ENCODE peak calls at places on chromosomes 4 and X, in four cellular contexts. One of them, this sample, is unnamed.

GRCh38 chrX:44996282-44996681 is 123.3 kb downstream of the KDM6A start:
- DNase-seq in NB4: no peak
- DNase-seq in heart left ventricle: no peak
- DNase-seq in tibial nerve: no peak
- DNase-seq in this sample: no peak

GRCh38 chr4:25863347-25863784 is 578 bp upstream of the SEL1L3 start:
- DNase-seq in NB4: no peak
- DNase-seq in heart left ventricle: no peak
- DNase-seq in tibial nerve: no peak
- DNase-seq in this sample: no peak

GRCh38 chr4:118969359-118969758 is 80.7 kb downstream of the SYNPO2 start:
- DNase-seq in NB4: peak
- DNase-seq in heart left ventricle: peak
- DNase-seq in tibial nerve: peak
- DNase-seq in this sample: no peak

GRCh38 chrX:103685396-103685795 is 1.1 kb downstream of the MORF4L2 start:
- DNase-seq in NB4: peak
- DNase-seq in heart left ventricle: no peak
- DNase-seq in tibial nerve: no peak
- DNase-seq in this sample: no peak

GRCh38 chrX:84046403-84046984 is 141.5 kb downstream of the RPS6KA6 start:
- DNase-seq in NB4: peak
- DNase-seq in heart left ventricle: no peak
- DNase-seq in tibial nerve: no peak
- DNase-seq in this sample: no peak

GRCh38 chrX:133402042-133402453 is 13.2 kb downstream of the GPC4 start:
- DNase-seq in NB4: no peak
- DNase-seq in heart left ventricle: no peak
- DNase-seq in tibial nerve: no peak
- DNase-seq in this sample: no peak

GRCh38 chr4:114807759-114808404 is 209.3 kb downstream of the UGT8 start:
- DNase-seq in NB4: peak
- DNase-seq in heart left ventricle: no peak
- DNase-seq in tibial nerve: no peak
- DNase-seq in this sample: peak

GRCh38 chr4:11446156-11446811 is 17.6 kb upstream of the HS3ST1 start:
- DNase-seq in NB4: peak
- DNase-seq in heart left ventricle: no peak
- DNase-seq in tibial nerve: no peak
- DNase-seq in this sample: no peak

GRCh38 chrX:111168314-111168713 is 72.3 kb downstream of the PAK3 start:
- DNase-seq in NB4: peak
- DNase-seq in heart left ventricle: no peak
- DNase-seq in tibial nerve: no peak
- DNase-seq in this sample: no peak

GRCh38 chrX:17983389-17983788 is 122.3 kb upstream of the RAI2 start:
- DNase-seq in NB4: no peak
- DNase-seq in heart left ventricle: no peak
- DNase-seq in tibial nerve: no peak
- DNase-seq in this sample: no peak

GRCh38 chr4:116618638-116619037 is 466.7 kb downstream of the TRAM1L1 start:
- DNase-seq in NB4: no peak
- DNase-seq in heart left ventricle: no peak
- DNase-seq in tibial nerve: no peak
- DNase-seq in this sample: no peak

GRCh38 chr4:4492161-4492847 is 49.5 kb downstream of the STX18 start:
- DNase-seq in NB4: no peak
- DNase-seq in heart left ventricle: no peak
- DNase-seq in tibial nerve: no peak
- DNase-seq in this sample: no peak

GRCh38 chr4:15436515-15436914 is 8.7 kb downstream of the C1QTNF7 start:
- DNase-seq in NB4: no peak
- DNase-seq in heart left ventricle: peak
- DNase-seq in tibial nerve: no peak
- DNase-seq in this sample: no peak

DNA sequence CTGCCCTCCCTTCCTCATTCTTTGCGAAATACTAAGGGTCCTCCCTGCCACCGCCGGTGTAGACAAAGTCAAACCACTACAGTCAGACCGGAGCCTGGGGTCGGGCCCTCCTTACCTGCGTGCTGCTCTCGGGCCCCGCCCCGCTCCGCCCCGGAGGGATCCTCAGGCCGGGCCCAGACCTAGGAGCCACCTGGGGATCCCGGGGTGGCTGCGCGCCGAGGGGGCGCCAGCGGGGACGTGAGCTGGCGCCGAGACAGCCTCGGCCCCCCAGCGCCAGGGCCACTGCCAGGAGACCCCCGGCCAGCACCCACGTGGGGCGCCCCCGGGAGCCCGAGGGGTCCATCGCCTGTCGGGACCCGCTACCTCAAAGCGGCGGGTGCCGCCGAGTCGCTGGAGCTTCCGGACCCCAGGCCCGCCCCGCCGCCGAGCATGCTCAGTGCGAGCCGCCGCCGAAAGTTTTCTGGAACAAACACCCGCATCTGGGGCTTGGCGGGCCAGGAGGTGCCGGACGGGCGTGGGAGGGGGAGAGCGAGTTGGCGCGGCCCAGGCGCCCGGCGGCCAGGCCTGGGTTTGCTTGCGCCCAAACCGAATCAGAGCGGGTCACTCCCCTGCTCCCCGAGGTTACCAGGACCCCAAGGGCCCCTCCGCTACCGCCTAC is at the start of gene EVC2:
- DNase-seq in NB4: no peak
- DNase-seq in heart left ventricle: peak
- DNase-seq in tibial nerve: peak
- DNase-seq in this sample: no peak
- TF ChIP-seq POLR2A in NB4: no peak
- TF ChIP-seq POLR2A in heart left ventricle: peak
- TF ChIP-seq POLR2A in tibial nerve: peak
- TF ChIP-seq POLR2A in this sample: no peak

GRCh38 chrX:154762529-154763296 is at the start of gene DKC1:
- DNase-seq in NB4: peak
- DNase-seq in heart left ventricle: peak
- DNase-seq in tibial nerve: peak
- DNase-seq in this sample: peak
- TF ChIP-seq POLR2A in NB4: peak
- TF ChIP-seq POLR2A in heart left ventricle: peak
- TF ChIP-seq POLR2A in tibial nerve: peak
- TF ChIP-seq POLR2A in this sample: peak

GRCh38 chr4:101346562-101347266 is 612 bp downstream of the PPP3CA start:
- DNase-seq in NB4: no peak
- DNase-seq in heart left ventricle: peak
- DNase-seq in tibial nerve: peak
- DNase-seq in this sample: peak
- TF ChIP-seq POLR2A in NB4: peak
- TF ChIP-seq POLR2A in heart left ventricle: no peak
- TF ChIP-seq POLR2A in tibial nerve: no peak
- TF ChIP-seq POLR2A in this sample: peak

GRCh38 chr4:104490096-104490769 is 4.5 kb downstream of the CXXC4 start:
- DNase-seq in NB4: no peak
- DNase-seq in heart left ventricle: peak
- DNase-seq in tibial nerve: no peak
- DNase-seq in this sample: peak

GRCh38 chr4:104489731-104490095 is 5.0 kb downstream of the CXXC4 start:
- DNase-seq in NB4: no peak
- DNase-seq in heart left ventricle: no peak
- DNase-seq in tibial nerve: no peak
- DNase-seq in this sample: no peak

GRCh38 chr4:104491396-104491821 is 3.3 kb downstream of the CXXC4 start:
- DNase-seq in NB4: peak
- DNase-seq in heart left ventricle: peak
- DNase-seq in tibial nerve: peak
- DNase-seq in this sample: peak

GRCh38 chr4:104491826-104492771 is 2.6 kb downstream of the CXXC4 start:
- DNase-seq in NB4: no peak
- DNase-seq in heart left ventricle: no peak
- DNase-seq in tibial nerve: no peak
- DNase-seq in this sample: no peak

DNA sequence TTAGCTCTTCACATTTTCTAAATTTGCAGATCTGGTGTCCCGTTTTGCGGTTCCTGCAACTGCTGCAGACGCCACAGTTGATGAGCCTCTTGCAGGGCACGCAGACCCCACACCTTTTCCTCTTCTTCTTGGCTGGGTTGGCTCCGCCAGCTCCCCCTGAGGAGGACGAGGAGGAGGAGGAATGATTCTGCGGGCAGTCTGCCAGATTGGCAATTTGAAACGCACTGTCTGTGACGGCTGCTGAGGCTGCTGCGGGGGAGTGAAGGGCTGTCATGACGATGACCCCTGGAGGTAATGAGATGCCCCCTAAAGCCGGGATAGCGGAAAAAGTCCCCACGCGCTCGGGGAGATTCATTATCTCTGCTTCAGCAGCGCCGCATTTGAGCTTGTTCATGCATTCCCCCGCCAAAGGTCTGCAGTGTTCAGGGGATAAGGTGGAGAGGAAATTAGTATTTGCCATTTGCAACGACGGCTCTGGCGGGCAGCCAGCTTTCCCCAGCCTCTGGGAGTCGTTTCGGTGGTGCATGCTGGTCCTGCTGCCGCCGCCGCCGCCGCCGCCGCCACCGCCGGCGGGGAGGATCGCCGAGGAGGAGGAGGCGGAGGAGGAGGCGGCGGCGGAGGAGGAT is 3.8 kb downstream of the CXXC4 start:
- DNase-seq in NB4: peak
- DNase-seq in heart left ventricle: peak
- DNase-seq in tibial nerve: peak
- DNase-seq in this sample: peak
- TF ChIP-seq POLR2A in NB4: no peak
- TF ChIP-seq POLR2A in heart left ventricle: no peak
- TF ChIP-seq POLR2A in tibial nerve: no peak
- TF ChIP-seq POLR2A in this sample: no peak

DNA sequence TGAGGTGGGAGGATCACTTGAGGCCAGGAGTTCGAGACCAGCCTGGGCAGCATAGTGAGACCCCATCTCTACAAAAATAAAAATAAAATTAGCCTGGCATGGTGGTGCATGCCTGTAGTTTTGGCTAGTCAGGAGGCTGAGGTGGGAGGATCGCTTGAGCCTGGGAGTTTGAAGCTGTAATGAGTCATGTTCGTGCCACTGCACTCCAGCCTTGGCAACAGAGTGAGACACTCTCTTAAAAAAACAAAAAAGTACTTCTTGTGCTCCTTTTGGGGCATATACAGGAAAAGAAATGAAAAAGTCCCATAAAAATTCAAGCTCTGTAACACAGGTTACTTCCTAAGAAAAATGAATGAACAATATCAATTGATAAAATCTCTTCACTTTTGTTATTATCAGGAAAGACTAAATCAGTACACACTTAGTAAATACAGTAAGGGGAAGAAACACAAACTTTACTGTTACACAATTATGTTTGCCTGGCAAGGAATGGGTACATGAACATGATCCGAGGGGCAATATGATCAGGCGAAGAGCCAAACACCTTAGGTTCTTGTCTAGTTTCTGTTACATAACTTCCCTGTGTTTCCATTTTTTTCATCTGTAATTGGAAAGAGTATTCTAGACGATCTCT is 46.9 kb downstream of the CCDC158 start:
- DNase-seq in NB4: no peak
- DNase-seq in heart left ventricle: no peak
- DNase-seq in tibial nerve: no peak
- DNase-seq in this sample: no peak
- TF ChIP-seq POLR2A in NB4: no peak
- TF ChIP-seq POLR2A in heart left ventricle: no peak
- TF ChIP-seq POLR2A in tibial nerve: no peak
- TF ChIP-seq POLR2A in this sample: no peak

DNA sequence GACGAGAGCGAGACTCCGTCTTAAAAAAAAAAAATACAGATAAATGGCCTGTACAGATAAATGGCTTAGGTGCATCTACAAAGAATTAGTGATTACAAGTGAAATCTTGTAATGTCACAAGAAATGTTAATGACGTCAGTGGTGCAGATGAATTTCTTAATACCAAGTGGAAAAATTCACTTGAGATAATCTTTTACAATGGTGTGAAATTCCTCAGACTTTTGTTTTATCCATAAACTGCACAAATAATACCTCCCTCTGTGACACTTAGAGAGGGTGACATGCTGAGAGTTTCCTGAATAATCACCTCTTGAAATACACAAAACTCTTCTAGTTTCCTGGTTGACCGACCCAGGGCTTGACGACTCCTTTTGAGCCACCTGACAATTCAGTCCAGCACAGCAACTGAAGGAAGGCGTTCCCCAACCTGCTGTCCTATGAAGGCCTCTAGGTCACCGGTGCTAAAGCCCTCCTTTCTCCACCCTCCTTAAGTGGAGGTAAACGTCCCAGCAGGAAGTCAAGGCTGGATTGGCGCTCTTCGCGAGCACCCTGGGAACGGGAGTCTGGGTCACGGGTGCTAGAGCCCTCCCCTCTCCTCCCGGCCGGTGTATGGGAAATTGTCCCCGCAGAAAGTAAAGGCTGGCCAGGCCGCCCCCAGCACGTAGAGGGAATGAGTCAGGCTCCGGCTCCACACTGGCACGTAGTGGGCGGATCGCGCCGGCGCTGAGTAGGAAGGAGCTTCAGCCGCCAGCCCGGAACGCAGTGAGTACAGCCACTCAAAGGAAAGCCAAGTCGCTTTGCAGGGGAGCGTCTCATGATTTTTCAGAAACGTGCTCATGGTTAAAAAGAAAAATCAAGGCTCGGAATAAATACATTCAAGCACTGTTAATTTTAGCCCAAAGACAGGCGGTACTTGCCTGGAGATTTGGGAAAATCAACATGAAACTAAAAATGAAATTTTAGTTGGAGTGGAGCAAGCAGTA is at the start of gene TMEM144:
- DNase-seq in NB4: peak
- DNase-seq in heart left ventricle: peak
- DNase-seq in tibial nerve: peak
- DNase-seq in this sample: peak
- TF ChIP-seq POLR2A in NB4: no peak
- TF ChIP-seq POLR2A in heart left ventricle: peak
- TF ChIP-seq POLR2A in tibial nerve: peak
- TF ChIP-seq POLR2A in this sample: no peak

GRCh38 chrX:154351183-154352011 is 23.0 kb downstream of the FLNA start:
- DNase-seq in NB4: no peak
- DNase-seq in heart left ventricle: no peak
- DNase-seq in tibial nerve: no peak
- DNase-seq in this sample: no peak

GRCh38 chrX:154353172-154353843 is 21.1 kb downstream of the FLNA start:
- DNase-seq in NB4: no peak
- DNase-seq in heart left ventricle: no peak
- DNase-seq in tibial nerve: no peak
- DNase-seq in this sample: no peak

GRCh38 chrX:154350429-154351182 is 23.8 kb downstream of the FLNA start:
- DNase-seq in NB4: no peak
- DNase-seq in heart left ventricle: no peak
- DNase-seq in tibial nerve: no peak
- DNase-seq in this sample: no peak

GRCh38 chrX:154352466-154352865 is 22.0 kb downstream of the FLNA start:
- DNase-seq in NB4: no peak
- DNase-seq in heart left ventricle: no peak
- DNase-seq in tibial nerve: no peak
- DNase-seq in this sample: no peak

DNA sequence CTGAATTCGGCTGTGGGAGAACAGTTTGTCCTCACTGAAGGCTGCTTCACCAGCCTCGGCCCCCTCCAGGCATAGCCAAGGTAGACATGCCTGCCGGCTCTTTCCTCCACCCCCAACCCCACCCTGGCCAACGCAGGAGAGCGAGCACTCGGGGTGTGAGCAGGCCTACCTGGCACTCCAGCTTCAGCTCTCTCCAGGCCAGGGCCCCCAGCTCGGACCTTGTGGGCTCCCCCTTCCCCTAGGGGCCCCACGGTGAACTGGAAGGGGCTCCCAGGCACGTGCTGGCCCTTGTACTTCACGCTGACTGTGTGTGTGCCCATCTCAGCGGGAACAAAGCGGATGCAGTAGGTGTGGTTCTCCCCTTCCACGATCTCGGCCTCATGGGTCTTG is 22.4 kb downstream of the FLNA start:
- DNase-seq in NB4: no peak
- DNase-seq in heart left ventricle: no peak
- DNase-seq in tibial nerve: no peak
- DNase-seq in this sample: no peak
- TF ChIP-seq POLR2A in NB4: no peak
- TF ChIP-seq POLR2A in heart left ventricle: no peak
- TF ChIP-seq POLR2A in tibial nerve: no peak
- TF ChIP-seq POLR2A in this sample: no peak

This sample was measured in H54.